ENCODE peak calls at places on chromosomes 7 and 10, in six cellular contexts. J is sigmoid colon, D is pancreas, N is fibroblast of lung, X is AG04450, A is hepatocyte. S is an unnamed sample.

GRCh38 chr7:28192786-28193581 is 12.4 kb upstream of the JAZF1 start:
- DNase-seq in D (no peak), X (peak; percentile 15), A (no peak), J (no peak), N (no peak), S (no peak)

GRCh38 chr10:105291571-105291970 is 650.5 kb downstream of the SORCS3 start:
- DNase-seq in J (no peak), A (no peak), D (no peak), N (no peak), X (no peak), S (no peak)

GRCh38 chr10:32318476-32318896 is 28.5 kb downstream of the EPC1 start:
- DNase-seq in N (peak; percentile 23), X (no peak), D (no peak), J (no peak), A (no peak), S (no peak)

GRCh38 chr7:27187702-27188665 is 3.0 kb upstream of the HOXA11 start:
- DNase-seq in N (no peak), D (peak; percentile 51), X (no peak), J (peak; percentile 70), A (no peak), S (no peak)

GRCh38 chr7:55158541-55158940 is 139.7 kb downstream of the EGFR start:
- DNase-seq in X (no peak), D (no peak), A (peak; percentile 48), J (no peak), N (no peak), S (no peak)

GRCh38 chr7:2010551-2011265 is 222.0 kb downstream of the MAD1L1 start:
- DNase-seq in A (no peak), N (no peak), X (no peak), J (peak; percentile 51), D (peak; percentile 34), S (no peak)

GRCh38 chr7:5693529-5693928 is 87.9 kb downstream of the RNF216 start:
- DNase-seq in D (no peak), J (peak; percentile 82), A (no peak), X (no peak), N (peak; percentile 64), S (no peak)

GRCh38 chr10:122113161-122113944 is 124.4 kb downstream of the TACC2 start:
- DNase-seq in D (peak; percentile 78), A (peak; percentile 85), X (peak; percentile 24), J (peak; percentile 95), N (peak; percentile 74), S (no peak)

GRCh38 chr7:137870684-137871083 is 23.9 kb upstream of the DGKI start:
- DNase-seq in X (no peak), D (no peak), A (no peak), J (no peak), N (no peak), S (no peak)

GRCh38 chr7:40008218-40008815 is 58.3 kb downstream of the CDK13 start:
- DNase-seq in N (peak; percentile 92), D (no peak), J (no peak), X (peak; percentile 54), A (no peak), S (no peak)

GRCh38 chr7:124429923-124430322 is 335.7 kb downstream of the GPR37 start:
- DNase-seq in X (no peak), J (no peak), A (no peak), N (no peak), D (no peak), S (no peak)

GRCh38 chr7:115476666-115477065 is 553.9 kb downstream of the TFEC start:
- DNase-seq in A (peak; percentile 6), D (no peak), X (no peak), J (no peak), N (no peak), S (no peak)

GRCh38 chr7:155792999-155793560 is 19.2 kb downstream of the SHH start:
- DNase-seq in J (no peak), A (no peak), N (no peak), X (no peak), D (no peak), S (no peak)

GRCh38 chr7:33744293-33744692 is 161.0 kb upstream of the BMPER start:
- DNase-seq in N (peak; percentile 38), J (no peak), A (peak; percentile 32), X (no peak), D (no peak), S (no peak)

GRCh38 chr10:99304027-99304856 is 24.9 kb upstream of the CNNM1 start:
- DNase-seq in N (no peak), A (peak; percentile 47), D (no peak), J (no peak), X (no peak), S (no peak)

GRCh38 chr7:42691030-42691639 is 220.7 kb downstream of the C7orf25 start:
- DNase-seq in J (no peak), A (peak; percentile 69), N (peak; percentile 82), X (no peak), D (no peak), S (no peak)

GRCh38 chr7:134827889-134828288 is 48.5 kb downstream of the CALD1 start:
- DNase-seq in J (peak; percentile 76), X (peak; percentile 37), D (no peak), A (no peak), N (peak; percentile 95), S (no peak)

GRCh38 chr7:141874787-141875186 is 33.5 kb upstream of the PRSS37 start:
- DNase-seq in D (no peak), A (no peak), J (no peak), X (no peak), N (no peak), S (no peak)

GRCh38 chr10:7945469-7946187 is 108.9 kb upstream of the GATA3 start:
- DNase-seq in A (no peak), X (no peak), J (no peak), D (no peak), N (peak; percentile 62), S (no peak)

GRCh38 chr7:158271646-158272045 is 316.0 kb downstream of the PTPRN2 start:
- DNase-seq in N (no peak), X (no peak), J (peak; percentile 24), A (no peak), D (no peak), S (peak; percentile 4)

GRCh38 chr10:129877773-129878371 is 86.2 kb downstream of the EBF3 start:
- DNase-seq in X (no peak), A (no peak), N (no peak), J (no peak), D (peak; percentile 40), S (no peak)

GRCh38 chr7:148483515-148483914 is 107.1 kb upstream of the C7orf33 start:
- DNase-seq in J (no peak), D (no peak), N (no peak), X (no peak), A (no peak), S (no peak)

GRCh38 chr10:48194830-48195229 is 79.7 kb downstream of the FRMPD2 start:
- DNase-seq in D (no peak), J (no peak), N (no peak), A (peak; percentile 73), X (no peak), S (no peak)

GRCh38 chr7:8913687-8914086 is 480.3 kb downstream of the NXPH1 start:
- DNase-seq in A (no peak), N (no peak), J (no peak), D (no peak), X (no peak), S (no peak)

GRCh38 chr7:100803398-100804161 is 23.7 kb downstream of the EPHB4 start:
- DNase-seq in A (peak; percentile 90), D (no peak), X (peak; percentile 63), N (peak; percentile 92), J (peak; percentile 92), S (peak; percentile 63)
- H3K4me3 ChIP-seq in A (no peak overlapping the region), D (no peak overlapping the region), X (no peak overlapping the region), N (no peak overlapping the region), J (no peak overlapping the region), S (no peak overlapping the region)

GRCh38 chr7:149859881-149860280 is 13.9 kb upstream of the ATP6V0E2 start:
- DNase-seq in D (no peak), J (peak; percentile 8), N (no peak), X (no peak), A (no peak), S (no peak)

GRCh38 chr7:149861728-149862045 is 12.1 kb upstream of the ATP6V0E2 start:
- DNase-seq in X (no peak), J (no peak), A (no peak), D (peak; percentile 47), N (no peak), S (no peak)

GRCh38 chr7:149862156-149862555 is 11.6 kb upstream of the ATP6V0E2 start:
- DNase-seq in A (no peak), N (no peak), X (no peak), D (peak; percentile 39), J (no peak), S (no peak)

GRCh38 chr7:149859369-149859768 is 14.4 kb upstream of the ATP6V0E2 start:
- DNase-seq in D (peak; percentile 30), X (no peak), J (no peak), N (no peak), A (no peak), S (no peak)

GRCh38 chr7:149860821-149861727 is 12.7 kb upstream of the ATP6V0E2 start:
- DNase-seq in D (peak; percentile 57), N (no peak), X (no peak), J (no peak), A (no peak), S (no peak)
- TF ChIP-seq CTCF in D (no peak), N (peak; percentile 33), X (peak; percentile 31), J (peak; percentile 15), A (peak; percentile 36), S (peak; percentile 33)

DNA sequence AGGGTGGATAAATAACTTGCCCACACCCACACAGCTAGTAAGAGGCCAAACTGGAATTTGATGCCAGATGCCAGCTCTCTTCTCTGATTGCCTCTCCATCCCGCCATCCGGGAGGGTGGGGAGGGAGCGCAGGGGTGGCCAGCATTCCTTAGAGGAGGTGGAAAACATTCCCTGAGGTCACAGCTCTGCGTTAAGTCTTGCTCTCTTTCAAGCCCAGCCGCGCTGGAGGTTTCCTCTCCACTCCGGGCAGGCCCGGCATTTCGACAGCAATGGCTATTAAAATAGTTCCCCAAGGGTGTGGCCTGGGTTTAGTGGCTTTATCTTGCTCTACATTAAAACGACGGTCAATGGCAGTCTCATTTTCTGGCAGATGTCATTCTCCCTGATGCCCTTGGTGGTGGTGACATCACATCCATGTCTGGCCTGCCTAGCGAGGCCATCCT is 16.1 kb upstream of the C10orf71 start:
- DNase-seq in A (no peak), J (peak; percentile 34), X (no peak), N (no peak), D (no peak), S (no peak)
- H3K27ac ChIP-seq in A (no peak overlapping the region), J (no peak overlapping the region), X (no peak overlapping the region), N (no peak overlapping the region), D (no peak overlapping the region), S (no peak overlapping the region)

GRCh38 chr10:26802527-26802926 is 58.2 kb downstream of the ABI1 start:
- DNase-seq in J (no peak), N (no peak), A (no peak), X (no peak), D (no peak), S (no peak)

GRCh38 chr10:26800468-26800867 is 60.3 kb downstream of the ABI1 start:
- DNase-seq in A (no peak), X (no peak), D (no peak), N (no peak), J (no peak), S (no peak)

GRCh38 chr10:26801274-26801673 is 59.5 kb downstream of the ABI1 start:
- DNase-seq in N (no peak), D (no peak), X (no peak), A (no peak), J (no peak), S (no peak)

GRCh38 chr10:26803849-26804248 is 56.9 kb downstream of the ABI1 start:
- DNase-seq in N (no peak), A (no peak), X (no peak), D (no peak), J (no peak), S (no peak)

GRCh38 chr10:26801831-26802230 is 58.9 kb downstream of the ABI1 start:
- DNase-seq in D (no peak), N (no peak), A (no peak), X (no peak), J (no peak), S (no peak)
- H3K4me3 ChIP-seq in D (no peak overlapping the region), N (no peak overlapping the region), A (no peak overlapping the region), X (no peak overlapping the region), J (no peak overlapping the region), S (no peak overlapping the region)